ENCODE peak calls at places on chromosome 13, in seven cellular contexts. T is H9, U is neuronal stem cell, G is IMR-90, V is trophoblast cell, X is mesendoderm, S is H1. O is an unnamed sample.

GRCh38 chr13:110925023-110925608 is 10.2 kb upstream of the ANKRD10 start:
- DNase-seq in T (peak; percentile 60), U (no peak), G (no peak), V (no peak), X (peak; percentile 70), S (peak; percentile 49), O (no peak)

GRCh38 chr13:97116754-97117153 is 105.4 kb upstream of the MBNL2 start:
- DNase-seq in T (no peak), U (no peak), G (peak; percentile 65), V (no peak), X (peak; percentile 69), S (no peak), O (peak; percentile 68)

GRCh38 chr13:50617134-50617721 is 226.3 kb downstream of the DLEU7 start:
- DNase-seq in T (no peak), U (no peak), G (peak; percentile 41), V (no peak), X (no peak), S (no peak), O (peak; percentile 29)

GRCh38 chr13:113129480-113129879 is 6.9 kb downstream of the F10 start:
- DNase-seq in T (peak; percentile 69), U (no peak), G (no peak), V (no peak), X (no peak), S (no peak), O (no peak)

GRCh38 chr13:42899266-42899665 is 92.8 kb downstream of the EPSTI1 start:
- DNase-seq in T (no peak), U (no peak), G (no peak), V (no peak), X (no peak), S (no peak), O (no peak)

GRCh38 chr13:95124959-95125358 is 176.3 kb downstream of the ABCC4 start:
- DNase-seq in T (no peak), U (no peak), G (no peak), V (no peak), X (no peak), S (no peak), O (no peak)

GRCh38 chr13:99729745-99730144 is 228.5 kb downstream of the TM9SF2 start:
- DNase-seq in T (no peak), U (no peak), G (no peak), V (no peak), X (no peak), S (no peak), O (no peak)

GRCh38 chr13:81080911-81081454 is 740.1 kb upstream of the SPRY2 start:
- DNase-seq in T (no peak), U (no peak), G (no peak), V (no peak), X (no peak), S (no peak), O (no peak)

GRCh38 chr13:99972190-99972731 is 694 bp upstream of the ZIC5 start:
- DNase-seq in T (peak; percentile 43), U (no peak), G (no peak), V (no peak), X (peak; percentile 74), S (no peak), O (no peak)

GRCh38 chr13:40597735-40598365 is 68.6 kb downstream of the FOXO1 start:
- DNase-seq in T (no peak), U (no peak), G (no peak), V (peak; percentile 54), X (no peak), S (no peak), O (no peak)

GRCh38 chr13:85990397-85990796 is 191.2 kb upstream of the SLITRK6 start:
- DNase-seq in T (no peak), U (no peak), G (no peak), V (no peak), X (no peak), S (no peak), O (no peak)

GRCh38 chr13:103099894-103100293 is 33.7 kb upstream of the SLC10A2 start:
- DNase-seq in T (no peak), U (no peak), G (no peak), V (no peak), X (no peak), S (no peak), O (no peak)

GRCh38 chr13:113734826-113735125 is 24.2 kb upstream of the TMEM255B start:
- DNase-seq in T (no peak), U (no peak), G (no peak), V (no peak), X (no peak), S (no peak), O (no peak)

GRCh38 chr13:97261254-97262015 is 39.3 kb downstream of the MBNL2 start:
- DNase-seq in T (no peak), U (no peak), G (no peak), V (no peak), X (no peak), S (no peak), O (no peak)

GRCh38 chr13:98246538-98247172 is 69.6 kb upstream of the RNF113B start:
- DNase-seq in T (no peak), U (no peak), G (peak; percentile 16), V (peak; percentile 34), X (no peak), S (no peak), O (no peak)

GRCh38 chr13:48542581-48543341 is 9.9 kb upstream of the RCBTB2 start:
- DNase-seq in T (peak; percentile 52), U (peak; percentile 26), G (peak; percentile 16), V (no peak), X (peak; percentile 63), S (peak; percentile 49), O (peak; percentile 45)

GRCh38 chr13:99816321-99816720 is 155.2 kb downstream of the ZIC5 start:
- DNase-seq in T (no peak), U (no peak), G (no peak), V (no peak), X (no peak), S (no peak), O (no peak)

GRCh38 chr13:79541426-79542049 is 60.6 kb downstream of the NDFIP2 start:
- DNase-seq in T (no peak), U (peak; percentile 63), G (peak; percentile 73), V (peak; percentile 23), X (peak; percentile 68), S (no peak), O (peak; percentile 76)

GRCh38 chr13:109126973-109127615 is 497.7 kb downstream of the MYO16 start:
- DNase-seq in T (no peak), U (peak; percentile 17), G (no peak), V (no peak), X (no peak), S (no peak), O (no peak)

GRCh38 chr13:69704311-69704710 is 403.3 kb upstream of the ATXN8OS start:
- DNase-seq in T (no peak), U (no peak), G (no peak), V (no peak), X (no peak), S (no peak), O (peak; percentile 57)

GRCh38 chr13:46896346-46897138 is at the start of gene HTR2A:
- DNase-seq in T (no peak), U (no peak), G (peak; percentile 17), V (no peak), X (no peak), S (no peak), O (no peak)

GRCh38 chr13:89750371-89750770 is 1597.1 kb upstream of the MIR17HG start:
- DNase-seq in T (no peak), U (no peak), G (no peak), V (no peak), X (no peak), S (no peak), O (peak; percentile 43)

GRCh38 chr13:113151745-113152707 is 6.4 kb upstream of the PROZ start:
- DNase-seq in T (peak; percentile 28), U (no peak), G (peak; percentile 74), V (no peak), X (peak; percentile 31), S (peak; percentile 53), O (peak; percentile 71)

GRCh38 chr13:61770697-61771096 is 355.0 kb upstream of the PCDH20 start:
- DNase-seq in T (no peak), U (no peak), G (no peak), V (peak; percentile 2), X (no peak), S (no peak), O (no peak)

GRCh38 chr13:98332222-98332621 is 155.2 kb upstream of the RNF113B start:
- DNase-seq in T (no peak), U (no peak), G (no peak), V (no peak), X (no peak), S (no peak), O (no peak)

GRCh38 chr13:44622701-44623100 is 46.6 kb upstream of the TSC22D1 start:
- DNase-seq in T (no peak), U (no peak), G (no peak), V (no peak), X (peak; percentile 86), S (no peak), O (no peak)
- H3K4ac ChIP-seq in T (no peak overlapping the region), U (no peak overlapping the region), G (no peak overlapping the region), V (no peak overlapping the region), X (no peak overlapping the region), S (no peak overlapping the region), O (no peak overlapping the region)

GRCh38 chr13:33935969-33936368 is 118.0 kb downstream of the RFC3 start:
- DNase-seq in T (no peak), U (no peak), G (no peak), V (no peak), X (no peak), S (no peak), O (no peak)
- H2BK5ac ChIP-seq in T (no peak overlapping the region), U (no peak overlapping the region), G (no peak overlapping the region), V (no peak overlapping the region), X (no peak overlapping the region), S (no peak overlapping the region), O (no peak overlapping the region)

DNA sequence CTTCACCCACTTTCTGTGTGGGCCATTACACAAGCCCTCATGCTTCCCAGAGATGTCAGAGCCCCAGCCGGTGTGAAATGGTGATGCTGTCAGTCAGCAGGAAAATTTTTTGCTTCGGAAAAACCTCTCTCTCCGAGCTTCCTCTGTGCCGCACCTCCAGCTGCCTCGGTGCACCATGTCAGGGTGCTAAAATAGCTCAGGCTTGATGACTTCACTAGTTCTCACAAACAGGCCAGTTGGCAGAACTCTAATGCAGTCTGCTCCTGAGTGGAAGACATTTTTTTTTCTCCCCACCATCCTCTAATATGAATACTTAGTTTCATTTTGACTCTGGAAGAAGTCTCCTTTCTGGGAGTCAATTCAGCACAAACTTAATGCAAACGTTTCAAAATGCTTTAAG is 71.3 kb downstream of the KLF12 start:
- DNase-seq in T (no peak), U (no peak), G (peak; percentile 74), V (no peak), X (no peak), S (no peak), O (peak; percentile 74)
- H3K4me2 ChIP-seq in T (no peak overlapping the region), U (no peak overlapping the region), G (peak overlapping the region; percentile 95), V (no peak overlapping the region), X (no peak overlapping the region), S (no peak overlapping the region), O (peak overlapping the region; percentile 53)

DNA sequence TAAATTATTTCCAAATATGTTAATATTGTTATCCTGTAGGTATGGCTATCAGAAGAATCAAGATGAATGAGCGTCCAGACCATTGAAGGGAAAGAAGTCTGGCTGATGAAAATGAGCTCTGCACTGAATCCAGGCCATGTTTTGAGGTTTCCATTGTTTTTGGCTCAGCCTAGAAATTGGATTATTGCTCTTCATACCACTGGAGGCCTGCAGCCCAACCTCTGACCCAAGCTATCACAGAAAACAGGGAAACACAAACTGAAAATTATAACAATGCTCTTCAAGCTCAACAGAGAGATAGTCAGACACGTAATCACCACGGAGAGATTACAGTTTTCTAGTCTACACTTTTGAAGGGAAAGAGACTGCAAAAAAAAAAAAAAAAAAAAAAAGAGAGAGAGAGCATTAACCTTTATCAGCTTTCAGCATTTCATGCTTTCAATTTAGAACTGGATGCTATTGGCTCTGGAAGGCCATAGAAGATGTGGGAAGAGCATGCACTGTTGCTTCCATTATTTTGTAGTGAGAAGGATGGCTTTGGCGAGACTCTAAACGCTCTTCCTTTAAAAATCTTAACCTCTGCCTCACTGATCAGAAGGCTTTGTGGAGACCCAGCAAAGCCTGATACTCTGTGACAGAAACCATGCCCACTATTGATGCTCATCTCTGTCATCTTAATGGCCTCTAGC is 10.8 kb downstream of the EDNRB start:
- DNase-seq in T (no peak), U (no peak), G (no peak), V (no peak), X (no peak), S (no peak), O (no peak)
- H3K4ac ChIP-seq in T (no peak overlapping the region), U (no peak overlapping the region), G (no peak overlapping the region), V (no peak overlapping the region), X (no peak overlapping the region), S (no peak overlapping the region), O (no peak overlapping the region)